ENCODE peak calls at places on chromosomes 7 and 10, in four cellular contexts. B is IMR-90, J is K562, Z is HepG2. W is an unnamed sample.

GRCh38 chr7:151565541-151565940 is 45.8 kb upstream of the RHEB start:
- DNase-seq in B (peak; percentile 41), J (no peak), Z (no peak), W (no peak)

GRCh38 chr7:128841961-128842673 is 11.9 kb downstream of the FLNC start:
- DNase-seq in B (peak; percentile 69), J (peak; percentile 90), Z (no peak), W (peak; percentile 59)

GRCh38 chr7:99499356-99499712 is 747 bp downstream of the ZNF394 start:
- DNase-seq in B (no peak), J (no peak), Z (no peak), W (no peak)

GRCh38 chr10:130140425-130140824 is 4.2 kb downstream of the GLRX3 start:
- DNase-seq in B (no peak), J (no peak), Z (no peak), W (no peak)

GRCh38 chr7:150992833-150993302 is 2.1 kb downstream of the NOS3 start:
- DNase-seq in B (no peak), J (peak; percentile 83), Z (peak; percentile 52), W (no peak)

GRCh38 chr7:21603972-21604749 is 61.3 kb downstream of the DNAH11 start:
- DNase-seq in B (peak; percentile 0), J (no peak), Z (no peak), W (no peak)

GRCh38 chr10:70898687-70899086 is 10.3 kb upstream of the PCBD1 start:
- DNase-seq in B (no peak), J (no peak), Z (no peak), W (no peak)

GRCh38 chr7:134021861-134022260 is 105.3 kb upstream of the LRGUK start:
- DNase-seq in B (no peak), J (no peak), Z (no peak), W (no peak)

GRCh38 chr7:154953006-154953684 is 49.8 kb downstream of the PAXIP1 start:
- DNase-seq in B (peak; percentile 29), J (peak; percentile 75), Z (peak; percentile 38), W (peak; percentile 66)

GRCh38 chr7:131945948-131946525 is 389.6 kb upstream of the PODXL start:
- DNase-seq in B (no peak), J (no peak), Z (no peak), W (no peak)

GRCh38 chr7:155749578-155749977 is 62.7 kb downstream of the SHH start:
- DNase-seq in B (no peak), J (no peak), Z (no peak), W (no peak)

GRCh38 chr7:47383064-47383463 is 198.8 kb downstream of the TNS3 start:
- DNase-seq in B (peak; percentile 65), J (no peak), Z (no peak), W (no peak)

GRCh38 chr7:124201768-124202349 is 169.0 kb upstream of the TMEM229A start:
- DNase-seq in B (peak; percentile 41), J (no peak), Z (no peak), W (no peak)

GRCh38 chr10:7269988-7270387 is 140.8 kb downstream of the SFMBT2 start:
- DNase-seq in B (no peak), J (no peak), Z (no peak), W (no peak)

GRCh38 chr7:47350425-47350824 is 231.5 kb downstream of the TNS3 start:
- DNase-seq in B (no peak), J (no peak), Z (no peak), W (no peak)

DNA sequence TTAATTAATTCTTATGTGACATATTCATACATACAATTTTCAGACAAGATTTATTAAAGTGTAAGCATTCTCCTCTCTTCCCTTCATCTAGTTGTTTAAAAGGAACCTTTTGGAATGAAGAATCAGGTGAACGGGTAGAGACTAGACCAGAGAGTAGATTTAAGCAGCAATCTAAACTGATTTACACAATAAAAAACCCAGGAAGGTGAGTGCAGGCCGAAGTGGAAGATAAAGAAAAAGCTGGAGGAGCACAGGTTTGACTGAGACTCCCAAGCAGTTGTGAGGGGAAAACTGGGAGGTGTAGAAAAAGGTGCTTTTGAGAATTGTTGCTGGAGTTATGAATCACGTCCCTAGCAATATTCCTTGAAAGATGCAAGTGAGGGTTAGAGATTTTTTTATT is 601.1 kb downstream of the SORCS1 start:
- DNase-seq in B (no peak), J (no peak), Z (no peak), W (no peak)
- H3K4me1 ChIP-seq in B (peaks cover 2% of the 10 kb centered on the region), J (no peaks in the 10 kb centered on the region), Z (no peaks in the 10 kb centered on the region), W (no peaks in the 10 kb centered on the region)

DNA sequence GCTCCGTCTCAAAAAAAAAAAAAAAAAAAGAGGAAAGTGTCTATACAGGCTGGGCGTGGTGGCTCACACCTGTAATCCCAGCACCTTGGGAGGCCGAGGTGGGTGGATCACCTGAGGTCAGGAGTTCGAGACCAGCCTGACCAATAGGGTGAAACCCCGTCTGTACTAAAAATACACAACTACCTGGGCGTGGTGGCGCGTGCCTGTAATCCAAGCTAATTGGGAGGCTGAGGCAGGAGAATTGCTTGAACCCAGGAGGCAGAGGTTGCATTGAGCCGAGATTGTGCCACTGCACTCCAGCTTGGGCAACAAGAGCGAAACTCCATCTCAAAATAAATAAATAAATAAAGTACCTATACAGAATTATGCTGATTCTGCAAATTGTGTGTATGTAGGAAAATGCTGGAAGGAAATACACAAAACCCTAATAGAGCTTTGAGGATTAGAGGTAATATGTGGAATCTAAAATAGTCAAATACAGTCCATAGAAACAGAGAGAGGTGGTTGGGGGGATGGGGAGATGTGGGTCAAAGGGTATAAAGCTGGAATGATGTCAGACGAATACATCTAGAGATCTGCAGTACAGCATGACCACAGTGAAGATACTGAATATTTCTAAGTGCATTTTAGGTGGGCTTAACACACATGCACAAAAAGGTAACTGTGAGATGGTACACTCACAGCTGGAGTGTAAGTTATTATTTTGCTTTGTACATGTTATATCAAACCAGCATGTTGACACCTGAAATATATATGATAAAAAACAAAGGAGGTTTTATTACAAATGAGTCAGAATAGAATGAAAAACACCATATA is 174.5 kb upstream of the KLF14 start:
- DNase-seq in B (peak; percentile 49), J (no peak), Z (no peak), W (no peak)
- TF ChIP-seq MAZ in B (no peak), J (no peak), Z (no peak), W (no peak)

GRCh38 chr10:44056206-44056605 is 328.7 kb downstream of the CXCL12 start:
- DNase-seq in B (no peak), J (no peak), Z (no peak), W (no peak)
- H3K4me1 ChIP-seq in B (no peaks in the 10 kb centered on the region), J (no peaks in the 10 kb centered on the region), Z (peaks cover 7% of the 10 kb centered on the region), W (no peaks in the 10 kb centered on the region)

DNA sequence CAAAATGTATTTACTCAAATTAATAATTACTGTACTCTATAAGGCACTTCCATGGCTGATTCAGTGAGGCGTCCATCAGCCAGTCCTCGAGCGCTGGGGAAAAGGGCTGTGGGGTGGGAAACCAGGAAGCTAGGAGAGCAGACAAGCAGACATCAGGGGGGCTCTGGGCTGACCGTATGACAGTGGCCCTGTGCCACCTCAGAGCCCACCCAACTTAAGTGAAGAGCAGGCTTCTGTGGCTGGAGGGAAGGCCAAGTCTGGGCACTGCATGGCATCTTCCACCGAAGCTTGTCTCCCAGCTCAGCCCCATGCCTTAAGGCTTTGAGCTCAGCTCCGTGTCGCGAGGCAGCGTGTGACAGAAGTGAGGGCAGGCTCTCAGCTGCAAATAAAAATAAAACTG is 464.5 kb upstream of the ZMIZ1 start:
- DNase-seq in B (no peak), J (no peak), Z (no peak), W (no peak)
- TF ChIP-seq MAZ in B (no peak), J (no peak), Z (no peak), W (no peak)

GRCh38 chr7:25965405-25966123 is 186.4 kb upstream of the NFE2L3 start:
- DNase-seq in B (no peak), J (no peak), Z (no peak), W (no peak)
- H3K4me1 ChIP-seq in B (no peaks in the 10 kb centered on the region), J (no peaks in the 10 kb centered on the region), Z (no peaks in the 10 kb centered on the region), W (no peaks in the 10 kb centered on the region)

GRCh38 chr10:100872034-100872791 is 40.5 kb upstream of the SLF2 start:
- DNase-seq in B (peak; percentile 77), J (peak; percentile 78), Z (no peak), W (peak; percentile 63)
- TF ChIP-seq MAZ in B (peak; percentile 33), J (peak; percentile 35), Z (no peak), W (no peak)

DNA sequence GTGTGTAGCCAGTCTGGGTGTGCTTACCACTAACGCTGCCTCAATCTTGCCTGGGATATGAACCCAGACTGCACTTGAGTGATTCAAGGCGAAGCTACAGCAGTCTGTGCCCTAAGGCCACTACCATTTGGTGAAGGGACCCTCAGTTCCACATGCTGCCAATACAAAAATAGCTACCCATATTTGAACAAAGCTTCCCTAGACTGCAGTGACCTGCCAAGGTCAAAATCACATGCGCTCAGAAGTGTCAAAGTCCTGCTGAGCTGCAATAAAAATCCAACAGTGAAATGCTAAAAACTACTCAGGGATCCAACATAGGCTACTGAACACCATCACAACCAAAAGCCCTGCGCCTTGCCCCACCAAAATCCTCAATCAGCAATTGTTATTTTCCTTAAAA is 472.3 kb upstream of the VSTM2A start:
- DNase-seq in B (no peak), J (no peak), Z (no peak), W (no peak)
- H3K4me1 ChIP-seq in B (no peaks in the 10 kb centered on the region), J (no peaks in the 10 kb centered on the region), Z (no peaks in the 10 kb centered on the region), W (no peaks in the 10 kb centered on the region)

W was measured in A549.